ENCODE peak calls at places on chromosomes 7 and 10, in five cellular contexts. R is bronchial epithelial cell, Q is sigmoid colon, X is fibroblast of lung, V is adrenal gland. B is an unnamed sample. For H3K36me3, the result is how much of the 10 kb centered on the place peaks cover.

GRCh38 chr7:88758355-88759215 is 915 bp upstream of the ZNF804B start:
- DNase-seq in X (no peak), V (peak), R (no peak), Q (no peak), B (peak)

GRCh38 chr10:132298038-132298935 is 9.5 kb downstream of the STK32C start:
- DNase-seq in R (no peak), X (no peak), Q (peak), V (peak), B (no peak)

GRCh38 chr10:44517635-44518034 is 132.7 kb upstream of the CXCL12 start:
- DNase-seq in X (no peak), V (no peak), R (no peak), Q (no peak), B (no peak)

GRCh38 chr10:25038303-25038702 is 21.9 kb downstream of the THNSL1 start:
- DNase-seq in R (no peak), Q (no peak), X (no peak), V (no peak), B (no peak)

GRCh38 chr10:31770307-31770902 is 158.2 kb downstream of the ARHGAP12 start:
- DNase-seq in V (peak), X (no peak), Q (no peak), R (no peak), B (no peak)

GRCh38 chr10:133299224-133299623 is 9.4 kb downstream of the TUBGCP2 start:
- DNase-seq in V (no peak), X (no peak), Q (no peak), R (no peak), B (no peak)

GRCh38 chr10:102752934-102753664 is 9.4 kb downstream of the WBP1L start:
- DNase-seq in Q (peak), R (peak), V (no peak), X (peak), B (no peak)

GRCh38 chr7:91894781-91895480 is 14.4 kb upstream of the MTERF1 start:
- DNase-seq in X (peak), V (no peak), R (no peak), Q (no peak), B (no peak)

GRCh38 chr10:103859161-103860141 is 4.1 kb upstream of the SH3PXD2A start:
- DNase-seq in R (peak), V (peak), Q (peak), X (peak), B (peak)

GRCh38 chr10:71555760-71556159 is 159.0 kb downstream of the CDH23 start:
- DNase-seq in Q (no peak), R (no peak), X (no peak), V (no peak), B (no peak)

GRCh38 chr10:76329891-76330575 is 898.6 kb downstream of the LRMDA start:
- DNase-seq in Q (no peak), X (peak), V (no peak), R (peak), B (no peak)

GRCh38 chr10:129277080-129277479 is 190.0 kb upstream of the MGMT start:
- DNase-seq in V (no peak), R (no peak), X (no peak), Q (no peak), B (no peak)

GRCh38 chr7:32216759-32217158 is 146.6 kb upstream of the PDE1C start:
- DNase-seq in X (no peak), Q (no peak), V (no peak), R (no peak), B (no peak)

GRCh38 chr10:108049668-108050067 is 885.2 kb upstream of the SORCS1 start:
- DNase-seq in X (no peak), Q (no peak), V (no peak), R (peak), B (no peak)

GRCh38 chr10:82358486-82359097 is 483.6 kb downstream of the NRG3 start:
- DNase-seq in R (no peak), X (peak), V (no peak), Q (no peak), B (peak)

GRCh38 chr7:131844380-131844779 is 288.0 kb upstream of the PODXL start:
- DNase-seq in R (no peak), Q (no peak), X (no peak), V (no peak), B (no peak)

GRCh38 chr7:135917721-135918120 is 59.4 kb downstream of the MTPN start:
- DNase-seq in X (no peak), V (no peak), Q (no peak), R (no peak), B (no peak)

GRCh38 chr10:76150139-76150885 is 718.9 kb downstream of the LRMDA start:
- DNase-seq in R (peak), X (peak), Q (no peak), V (no peak), B (no peak)

GRCh38 chr7:39130304-39130703 is 152.6 kb downstream of the POU6F2 start:
- DNase-seq in R (no peak), V (no peak), X (no peak), Q (no peak), B (no peak)

GRCh38 chr10:35399414-35400009 is 63.2 kb downstream of the CCNY start:
- DNase-seq in Q (no peak), V (no peak), R (no peak), X (no peak), B (no peak)

GRCh38 chr10:123970207-123970926 is 78.8 kb upstream of the CPXM2 start:
- DNase-seq in V (no peak), X (no peak), R (no peak), Q (no peak), B (no peak)

GRCh38 chr7:9407816-9408215 is 974.4 kb downstream of the NXPH1 start:
- DNase-seq in R (peak), X (peak), V (no peak), Q (no peak), B (no peak)

GRCh38 chr10:71968553-71969474 is 4.6 kb downstream of the CHST3 start:
- DNase-seq in X (no peak), Q (peak), V (peak), R (no peak), B (no peak)

GRCh38 chr10:114876602-114877300 is 55.2 kb downstream of the FHIP2A start:
- DNase-seq in V (peak), Q (peak), R (peak), X (peak), B (peak)

GRCh38 chr10:73244866-73245477 is 2.1 kb downstream of the DNAJC9 start:
- DNase-seq in Q (no peak), V (no peak), R (no peak), X (no peak), B (no peak)

GRCh38 chr7:114085592-114086490 is 167.0 kb upstream of the PPP1R3A start:
- DNase-seq in Q (peak), V (peak), R (peak), X (peak), B (peak)

GRCh38 chr10:944034-944831 is 12.7 kb upstream of the LARP4B start:
- DNase-seq in X (peak), V (peak), Q (peak), R (peak), B (peak)

GRCh38 chr7:116772423-116772852 is 89.9 kb upstream of the CAPZA2 start:
- DNase-seq in R (peak), Q (no peak), V (no peak), X (peak), B (no peak)

GRCh38 chr7:116145245-116145852 is 65.0 kb upstream of the TES start:
- DNase-seq in Q (no peak), X (no peak), R (no peak), V (no peak), B (no peak)

GRCh38 chr10:74419491-74420466 is 268.8 kb downstream of the ADK start:
- DNase-seq in V (no peak), X (peak), R (peak), Q (no peak), B (no peak)

GRCh38 chr7:125136341-125136740 is 206.7 kb upstream of the POT1 start:
- DNase-seq in R (peak), X (no peak), V (no peak), Q (no peak), B (no peak)

GRCh38 chr7:140390466-140391190 is 7.7 kb downstream of the SLC37A3 start:
- DNase-seq in R (no peak), X (peak), V (no peak), Q (peak), B (no peak)

GRCh38 chr10:2890093-2890492 is 177.3 kb upstream of the PFKP start:
- DNase-seq in X (no peak), Q (no peak), R (no peak), V (no peak), B (no peak)

GRCh38 chr7:27462575-27463270 is 200.0 kb downstream of the HIBADH start:
- DNase-seq in X (peak), R (no peak), Q (no peak), V (no peak), B (no peak)

GRCh38 chr7:158031820-158032424 is 555.7 kb downstream of the PTPRN2 start:
- DNase-seq in X (no peak), Q (peak), V (no peak), R (no peak), B (no peak)

GRCh38 chr10:62817120-62817762 is 1.1 kb upstream of the EGR2 start:
- DNase-seq in Q (peak), V (peak), X (no peak), R (no peak), B (peak)

DNA sequence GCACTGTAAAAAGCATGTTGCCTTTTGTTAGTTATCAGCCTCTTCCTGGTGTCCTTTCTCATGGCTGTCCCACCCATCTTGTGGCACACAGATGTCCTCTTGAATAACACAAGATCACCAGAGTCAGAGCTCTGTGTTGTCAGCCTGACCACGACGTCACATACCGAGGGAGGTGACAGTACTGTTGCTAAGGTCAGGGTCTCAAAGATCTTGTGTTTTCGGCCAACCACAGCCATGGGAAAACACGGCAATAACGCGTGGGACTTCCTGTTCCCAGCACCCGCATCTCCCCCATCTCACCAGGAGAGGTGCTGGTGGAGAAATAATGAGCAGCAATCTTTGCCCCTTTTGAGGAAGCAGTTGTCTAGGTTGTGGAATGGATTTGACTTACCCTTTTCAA is 40.4 kb downstream of the NPVF start:
- DNase-seq in V (no peak), R (no peak), Q (no peak), X (no peak), B (no peak)
- TF ChIP-seq CTCF in V (no peak), R (no peak), Q (no peak), X (no peak), B (no peak)

GRCh38 chr10:100923580-100923979 is 10.8 kb downstream of the SLF2 start:
- DNase-seq in X (no peak), V (no peak), Q (no peak), R (peak), B (no peak)
- H3K36me3 ChIP-seq in X (under half), V (half or more), Q (under half), R (under half), B (half or more)

DNA sequence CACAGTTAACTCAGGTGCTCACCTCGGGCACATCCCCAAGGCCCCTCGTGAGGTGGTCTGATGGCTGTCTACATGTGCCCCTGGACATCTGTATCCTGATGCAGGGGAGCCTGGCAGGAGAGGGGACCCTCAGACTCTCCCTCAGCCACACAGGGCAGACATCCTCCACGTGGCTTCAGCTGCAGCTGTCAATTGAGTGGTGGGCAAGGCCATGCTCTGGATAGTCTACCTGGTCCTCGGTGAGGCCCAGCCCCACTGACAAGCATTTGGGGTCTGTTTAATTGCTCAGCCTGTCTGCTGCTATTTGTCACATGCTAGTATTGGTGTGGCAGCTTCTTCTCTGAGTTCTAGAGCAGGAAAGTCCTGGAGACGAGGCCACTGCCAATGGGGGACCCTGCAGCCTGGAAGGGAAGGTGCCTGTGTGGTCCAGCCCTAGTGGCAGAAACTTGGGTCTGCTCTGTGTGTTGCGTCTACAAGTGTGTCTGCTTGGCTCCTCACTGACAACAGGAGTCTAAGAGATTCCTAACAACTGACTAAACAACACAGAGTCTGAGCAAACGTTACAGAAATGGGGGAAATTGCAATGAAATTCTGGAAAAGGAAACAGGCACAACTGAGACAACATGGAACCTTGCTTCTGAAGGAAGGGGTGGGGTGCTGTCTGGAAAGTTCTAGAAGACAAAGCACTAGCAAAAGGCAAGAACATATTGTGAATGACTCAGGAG is 59.3 kb upstream of the IGFBP3 start:
- DNase-seq in V (no peak), X (peak), R (peak), Q (no peak), B (no peak)
- TF ChIP-seq CTCF in V (no peak), X (no peak), R (no peak), Q (no peak), B (no peak)

GRCh38 chr10:26739087-26739631 is 41.7 kb downstream of the PDSS1 start:
- DNase-seq in Q (no peak), V (no peak), X (no peak), R (no peak), B (no peak)
- H3K36me3 ChIP-seq in Q (under half), V (under half), X (under half), R (under half), B (half or more)